ENCODE peak calls at places on chromosomes 11 and 22, in nine cellular contexts. G is AG09319; B is NCI-H748 treated with DMSO at 0.1 percent for 48 hours; H is GOT3; Z is HS-27A; O is activated naive CD4-positive, alpha-beta T cell treated with anti-CD3 and anti-CD28 coated beads for 36 hours; F is left cardiac atrium; X is EH; W is HTR-8/SVneo. N is an unnamed sample.

GRCh38 chr22:46352691-46353386 is 17.3 kb downstream of the TRMU start:
- DNase-seq in B (no peak), X (peak; percentile 21), W (no peak), O (no peak), F (peak; percentile 53), G (no peak), Z (no peak), H (no peak), N (peak; percentile 73)

GRCh38 chr11:129189646-129190045 is 2.5 kb downstream of the ARHGAP32 start:
- DNase-seq in B (no peak), H (no peak), O (no peak), X (no peak), G (no peak), F (no peak), W (no peak), Z (no peak), N (no peak)

GRCh38 chr11:72069200-72069599 is 11.1 kb downstream of the NUMA1 start:
- DNase-seq in W (no peak), F (no peak), B (no peak), G (no peak), H (no peak), X (peak; percentile 47), O (no peak), Z (no peak), N (no peak)

GRCh38 chr11:126072141-126072741 is 9.6 kb upstream of the CDON start:
- DNase-seq in G (no peak), O (no peak), W (no peak), B (peak; percentile 67), F (no peak), H (no peak), X (no peak), Z (no peak), N (no peak)

GRCh38 chr11:60265373-60266214 is 14.9 kb upstream of the MS4A4A start:
- DNase-seq in X (peak; percentile 15), B (peak; percentile 5), O (peak; percentile 27), G (no peak), Z (peak; percentile 19), F (no peak), H (no peak), W (peak; percentile 29), N (peak; percentile 72)

GRCh38 chr11:44979536-44980399 is 29.1 kb upstream of the TP53I11 start:
- DNase-seq in X (no peak), B (peak; percentile 91), O (no peak), F (no peak), W (no peak), H (no peak), G (no peak), Z (no peak), N (no peak)

GRCh38 chr11:34343153-34343552 is 14.7 kb downstream of the ABTB2 start:
- DNase-seq in H (no peak), G (no peak), W (peak; percentile 48), B (no peak), F (no peak), O (no peak), Z (peak; percentile 77), X (peak; percentile 90), N (peak; percentile 85)

GRCh38 chr22:42680648-42681047 is 31.5 kb upstream of the CYB5R3 start:
- DNase-seq in B (no peak), X (peak; percentile 97), H (no peak), Z (peak; percentile 89), G (no peak), F (peak; percentile 70), O (no peak), W (peak; percentile 68), N (peak; percentile 71)

GRCh38 chr22:49964136-49964492 is 3.5 kb downstream of the PIM3 start:
- DNase-seq in B (no peak), Z (no peak), F (no peak), O (no peak), X (no peak), G (no peak), H (no peak), W (no peak), N (no peak)

GRCh38 chr11:126459691-126460404 is 104.4 kb downstream of the ST3GAL4 start:
- DNase-seq in Z (no peak), W (no peak), H (no peak), F (no peak), O (no peak), G (peak; percentile 77), B (no peak), X (peak; percentile 37), N (no peak)

GRCh38 chr11:83162377-83162776 is 5.4 kb downstream of the PCF11 start:
- DNase-seq in X (no peak), H (no peak), F (no peak), B (no peak), G (no peak), O (no peak), Z (no peak), W (no peak), N (no peak)

GRCh38 chr11:30568933-30569332 is 17.2 kb downstream of the MPPED2 start:
- DNase-seq in G (no peak), B (no peak), Z (no peak), H (no peak), O (no peak), W (no peak), X (no peak), F (no peak), N (no peak)

GRCh38 chr11:114196994-114197702 is 99.1 kb upstream of the NNMT start:
- DNase-seq in B (no peak), Z (no peak), X (no peak), F (no peak), O (no peak), W (no peak), G (no peak), H (no peak), N (no peak)

GRCh38 chr22:39416319-39416718 is 16.7 kb downstream of the TAB1 start:
- DNase-seq in H (no peak), G (no peak), B (no peak), O (peak; percentile 22), F (no peak), W (no peak), Z (no peak), X (no peak), N (no peak)

GRCh38 chr11:114345575-114346222 is 49.5 kb downstream of the NNMT start:
- DNase-seq in X (no peak), G (no peak), B (no peak), O (no peak), Z (no peak), F (no peak), H (no peak), W (no peak), N (no peak)

GRCh38 chr11:108302121-108302785 is 79.4 kb downstream of the ATM start:
- DNase-seq in X (peak; percentile 61), Z (no peak), F (no peak), O (no peak), H (no peak), B (no peak), G (no peak), W (no peak), N (no peak)